ENCODE peak calls at places on chromosomes 1 and 21, in five cellular contexts. One of them, this sample, is unnamed.

GRCh38 chr1:21828075-21828474 is 16.0 kb downstream of the LDLRAD2 start:
- DNase-seq in dorsolateral prefrontal cortex: no peak
- DNase-seq in fibroblast of the conjunctiva: no peak
- DNase-seq in activated T-helper 1 cell treated with anti-CD3 and anti-CD28 coated beads, Interleukin-12 subunit alpha, Interleukin-12 subunit beta, Interleukin-2, Interleukin-4 antibody, amounts not matched to agents 30 ng/mL and 10 ng/mL and 1 ng/mL, durations not matched to agents 14 hours and 24 hours and 36 hours: no peak
- DNase-seq in upper lobe of right lung: no peak
- DNase-seq in this sample: no peak

GRCh38 chr1:77434972-77435371 is 153.2 kb downstream of the AK5 start:
- DNase-seq in dorsolateral prefrontal cortex: no peak
- DNase-seq in fibroblast of the conjunctiva: no peak
- DNase-seq in activated T-helper 1 cell treated with anti-CD3 and anti-CD28 coated beads, Interleukin-12 subunit alpha, Interleukin-12 subunit beta, Interleukin-2, Interleukin-4 antibody, amounts not matched to agents 30 ng/mL and 10 ng/mL and 1 ng/mL, durations not matched to agents 14 hours and 24 hours and 36 hours: no peak
- DNase-seq in upper lobe of right lung: no peak
- DNase-seq in this sample: no peak

GRCh38 chr1:65001238-65001792 is 35.0 kb upstream of the JAK1 start:
- DNase-seq in dorsolateral prefrontal cortex: no peak
- DNase-seq in fibroblast of the conjunctiva: no peak
- DNase-seq in activated T-helper 1 cell treated with anti-CD3 and anti-CD28 coated beads, Interleukin-12 subunit alpha, Interleukin-12 subunit beta, Interleukin-2, Interleukin-4 antibody, amounts not matched to agents 30 ng/mL and 10 ng/mL and 1 ng/mL, durations not matched to agents 14 hours and 24 hours and 36 hours: peak
- DNase-seq in upper lobe of right lung: peak
- DNase-seq in this sample: peak

GRCh38 chr1:220368352-220369265 is 96.4 kb upstream of the RAB3GAP2 start:
- DNase-seq in dorsolateral prefrontal cortex: no peak
- DNase-seq in fibroblast of the conjunctiva: no peak
- DNase-seq in activated T-helper 1 cell treated with anti-CD3 and anti-CD28 coated beads, Interleukin-12 subunit alpha, Interleukin-12 subunit beta, Interleukin-2, Interleukin-4 antibody, amounts not matched to agents 30 ng/mL and 10 ng/mL and 1 ng/mL, durations not matched to agents 14 hours and 24 hours and 36 hours: no peak
- DNase-seq in upper lobe of right lung: no peak
- DNase-seq in this sample: no peak

GRCh38 chr21:43884861-43885370 is 19.9 kb downstream of the AGPAT3 start:
- DNase-seq in dorsolateral prefrontal cortex: peak
- DNase-seq in fibroblast of the conjunctiva: no peak
- DNase-seq in activated T-helper 1 cell treated with anti-CD3 and anti-CD28 coated beads, Interleukin-12 subunit alpha, Interleukin-12 subunit beta, Interleukin-2, Interleukin-4 antibody, amounts not matched to agents 30 ng/mL and 10 ng/mL and 1 ng/mL, durations not matched to agents 14 hours and 24 hours and 36 hours: no peak
- DNase-seq in upper lobe of right lung: peak
- DNase-seq in this sample: no peak

GRCh38 chr1:153553096-153553495 is 4.0 kb upstream of the S100A3 start:
- DNase-seq in dorsolateral prefrontal cortex: no peak
- DNase-seq in fibroblast of the conjunctiva: no peak
- DNase-seq in activated T-helper 1 cell treated with anti-CD3 and anti-CD28 coated beads, Interleukin-12 subunit alpha, Interleukin-12 subunit beta, Interleukin-2, Interleukin-4 antibody, amounts not matched to agents 30 ng/mL and 10 ng/mL and 1 ng/mL, durations not matched to agents 14 hours and 24 hours and 36 hours: no peak
- DNase-seq in upper lobe of right lung: peak
- DNase-seq in this sample: no peak

GRCh38 chr1:4652631-4653327 is 1.6 kb upstream of the AJAP1 start:
- DNase-seq in dorsolateral prefrontal cortex: peak
- DNase-seq in fibroblast of the conjunctiva: no peak
- DNase-seq in activated T-helper 1 cell treated with anti-CD3 and anti-CD28 coated beads, Interleukin-12 subunit alpha, Interleukin-12 subunit beta, Interleukin-2, Interleukin-4 antibody, amounts not matched to agents 30 ng/mL and 10 ng/mL and 1 ng/mL, durations not matched to agents 14 hours and 24 hours and 36 hours: peak
- DNase-seq in upper lobe of right lung: peak
- DNase-seq in this sample: peak

GRCh38 chr1:13583964-13584791 is 546 bp downstream of the PDPN start:
- DNase-seq in dorsolateral prefrontal cortex: peak
- DNase-seq in fibroblast of the conjunctiva: no peak
- DNase-seq in activated T-helper 1 cell treated with anti-CD3 and anti-CD28 coated beads, Interleukin-12 subunit alpha, Interleukin-12 subunit beta, Interleukin-2, Interleukin-4 antibody, amounts not matched to agents 30 ng/mL and 10 ng/mL and 1 ng/mL, durations not matched to agents 14 hours and 24 hours and 36 hours: no peak
- DNase-seq in upper lobe of right lung: peak
- DNase-seq in this sample: no peak

GRCh38 chr1:181090653-181091126 is 2.2 kb downstream of the IER5 start:
- DNase-seq in dorsolateral prefrontal cortex: no peak
- DNase-seq in fibroblast of the conjunctiva: no peak
- DNase-seq in activated T-helper 1 cell treated with anti-CD3 and anti-CD28 coated beads, Interleukin-12 subunit alpha, Interleukin-12 subunit beta, Interleukin-2, Interleukin-4 antibody, amounts not matched to agents 30 ng/mL and 10 ng/mL and 1 ng/mL, durations not matched to agents 14 hours and 24 hours and 36 hours: peak
- DNase-seq in upper lobe of right lung: no peak
- DNase-seq in this sample: no peak

GRCh38 chr1:93219443-93219842 is 38.9 kb downstream of the CCDC18 start:
- DNase-seq in dorsolateral prefrontal cortex: no peak
- DNase-seq in fibroblast of the conjunctiva: no peak
- DNase-seq in activated T-helper 1 cell treated with anti-CD3 and anti-CD28 coated beads, Interleukin-12 subunit alpha, Interleukin-12 subunit beta, Interleukin-2, Interleukin-4 antibody, amounts not matched to agents 30 ng/mL and 10 ng/mL and 1 ng/mL, durations not matched to agents 14 hours and 24 hours and 36 hours: peak
- DNase-seq in upper lobe of right lung: no peak
- DNase-seq in this sample: no peak

GRCh38 chr1:27970401-27970800 is 10.6 kb downstream of the XKR8 start:
- DNase-seq in dorsolateral prefrontal cortex: no peak
- DNase-seq in fibroblast of the conjunctiva: peak
- DNase-seq in activated T-helper 1 cell treated with anti-CD3 and anti-CD28 coated beads, Interleukin-12 subunit alpha, Interleukin-12 subunit beta, Interleukin-2, Interleukin-4 antibody, amounts not matched to agents 30 ng/mL and 10 ng/mL and 1 ng/mL, durations not matched to agents 14 hours and 24 hours and 36 hours: no peak
- DNase-seq in upper lobe of right lung: no peak
- DNase-seq in this sample: no peak

GRCh38 chr1:48760889-48761288 is 15.8 kb downstream of the BEND5 start:
- DNase-seq in dorsolateral prefrontal cortex: no peak
- DNase-seq in fibroblast of the conjunctiva: no peak
- DNase-seq in activated T-helper 1 cell treated with anti-CD3 and anti-CD28 coated beads, Interleukin-12 subunit alpha, Interleukin-12 subunit beta, Interleukin-2, Interleukin-4 antibody, amounts not matched to agents 30 ng/mL and 10 ng/mL and 1 ng/mL, durations not matched to agents 14 hours and 24 hours and 36 hours: no peak
- DNase-seq in upper lobe of right lung: no peak
- DNase-seq in this sample: no peak

GRCh38 chr1:109365642-109366204 is 32.0 kb downstream of the SORT1 start:
- DNase-seq in dorsolateral prefrontal cortex: no peak
- DNase-seq in fibroblast of the conjunctiva: no peak
- DNase-seq in activated T-helper 1 cell treated with anti-CD3 and anti-CD28 coated beads, Interleukin-12 subunit alpha, Interleukin-12 subunit beta, Interleukin-2, Interleukin-4 antibody, amounts not matched to agents 30 ng/mL and 10 ng/mL and 1 ng/mL, durations not matched to agents 14 hours and 24 hours and 36 hours: no peak
- DNase-seq in upper lobe of right lung: no peak
- DNase-seq in this sample: no peak

GRCh38 chr1:53076165-53076564 is 14.2 kb downstream of the PODN start:
- DNase-seq in dorsolateral prefrontal cortex: peak
- DNase-seq in fibroblast of the conjunctiva: no peak
- DNase-seq in activated T-helper 1 cell treated with anti-CD3 and anti-CD28 coated beads, Interleukin-12 subunit alpha, Interleukin-12 subunit beta, Interleukin-2, Interleukin-4 antibody, amounts not matched to agents 30 ng/mL and 10 ng/mL and 1 ng/mL, durations not matched to agents 14 hours and 24 hours and 36 hours: no peak
- DNase-seq in upper lobe of right lung: peak
- DNase-seq in this sample: no peak

GRCh38 chr21:29208666-29209059 is 78.2 kb downstream of the MAP3K7CL start:
- DNase-seq in dorsolateral prefrontal cortex: no peak
- DNase-seq in fibroblast of the conjunctiva: no peak
- DNase-seq in activated T-helper 1 cell treated with anti-CD3 and anti-CD28 coated beads, Interleukin-12 subunit alpha, Interleukin-12 subunit beta, Interleukin-2, Interleukin-4 antibody, amounts not matched to agents 30 ng/mL and 10 ng/mL and 1 ng/mL, durations not matched to agents 14 hours and 24 hours and 36 hours: no peak
- DNase-seq in upper lobe of right lung: no peak
- DNase-seq in this sample: no peak

GRCh38 chr1:9705337-9706098 is 54.0 kb downstream of the PIK3CD start:
- DNase-seq in dorsolateral prefrontal cortex: no peak
- DNase-seq in fibroblast of the conjunctiva: no peak
- DNase-seq in activated T-helper 1 cell treated with anti-CD3 and anti-CD28 coated beads, Interleukin-12 subunit alpha, Interleukin-12 subunit beta, Interleukin-2, Interleukin-4 antibody, amounts not matched to agents 30 ng/mL and 10 ng/mL and 1 ng/mL, durations not matched to agents 14 hours and 24 hours and 36 hours: no peak
- DNase-seq in upper lobe of right lung: no peak
- DNase-seq in this sample: no peak

GRCh38 chr1:29527314-29528004 is 291.1 kb downstream of the PTPRU start:
- DNase-seq in dorsolateral prefrontal cortex: peak
- DNase-seq in fibroblast of the conjunctiva: no peak
- DNase-seq in activated T-helper 1 cell treated with anti-CD3 and anti-CD28 coated beads, Interleukin-12 subunit alpha, Interleukin-12 subunit beta, Interleukin-2, Interleukin-4 antibody, amounts not matched to agents 30 ng/mL and 10 ng/mL and 1 ng/mL, durations not matched to agents 14 hours and 24 hours and 36 hours: no peak
- DNase-seq in upper lobe of right lung: no peak
- DNase-seq in this sample: no peak

GRCh38 chr1:43452789-43453441 is 816 bp downstream of the HYI start:
- DNase-seq in dorsolateral prefrontal cortex: no peak
- DNase-seq in fibroblast of the conjunctiva: peak
- DNase-seq in activated T-helper 1 cell treated with anti-CD3 and anti-CD28 coated beads, Interleukin-12 subunit alpha, Interleukin-12 subunit beta, Interleukin-2, Interleukin-4 antibody, amounts not matched to agents 30 ng/mL and 10 ng/mL and 1 ng/mL, durations not matched to agents 14 hours and 24 hours and 36 hours: no peak
- DNase-seq in upper lobe of right lung: no peak
- DNase-seq in this sample: no peak

GRCh38 chr1:234585333-234586055 is 24.5 kb downstream of the IRF2BP2 start:
- DNase-seq in dorsolateral prefrontal cortex: no peak
- DNase-seq in fibroblast of the conjunctiva: no peak
- DNase-seq in activated T-helper 1 cell treated with anti-CD3 and anti-CD28 coated beads, Interleukin-12 subunit alpha, Interleukin-12 subunit beta, Interleukin-2, Interleukin-4 antibody, amounts not matched to agents 30 ng/mL and 10 ng/mL and 1 ng/mL, durations not matched to agents 14 hours and 24 hours and 36 hours: no peak
- DNase-seq in upper lobe of right lung: no peak
- DNase-seq in this sample: no peak

GRCh38 chr1:37862330-37862729 is 2.9 kb upstream of the MTF1 start:
- DNase-seq in dorsolateral prefrontal cortex: no peak
- DNase-seq in fibroblast of the conjunctiva: no peak
- DNase-seq in activated T-helper 1 cell treated with anti-CD3 and anti-CD28 coated beads, Interleukin-12 subunit alpha, Interleukin-12 subunit beta, Interleukin-2, Interleukin-4 antibody, amounts not matched to agents 30 ng/mL and 10 ng/mL and 1 ng/mL, durations not matched to agents 14 hours and 24 hours and 36 hours: no peak
- DNase-seq in upper lobe of right lung: no peak
- DNase-seq in this sample: no peak

GRCh38 chr21:31447477-31447876 is 103.4 kb upstream of the TIAM1 start:
- DNase-seq in dorsolateral prefrontal cortex: no peak
- DNase-seq in fibroblast of the conjunctiva: no peak
- DNase-seq in activated T-helper 1 cell treated with anti-CD3 and anti-CD28 coated beads, Interleukin-12 subunit alpha, Interleukin-12 subunit beta, Interleukin-2, Interleukin-4 antibody, amounts not matched to agents 30 ng/mL and 10 ng/mL and 1 ng/mL, durations not matched to agents 14 hours and 24 hours and 36 hours: no peak
- DNase-seq in upper lobe of right lung: no peak
- DNase-seq in this sample: no peak

GRCh38 chr1:50930193-50930592 is 29.9 kb downstream of the FAF1 start:
- DNase-seq in dorsolateral prefrontal cortex: no peak
- DNase-seq in fibroblast of the conjunctiva: no peak
- DNase-seq in activated T-helper 1 cell treated with anti-CD3 and anti-CD28 coated beads, Interleukin-12 subunit alpha, Interleukin-12 subunit beta, Interleukin-2, Interleukin-4 antibody, amounts not matched to agents 30 ng/mL and 10 ng/mL and 1 ng/mL, durations not matched to agents 14 hours and 24 hours and 36 hours: no peak
- DNase-seq in upper lobe of right lung: no peak
- DNase-seq in this sample: no peak

GRCh38 chr1:164576311-164577271 is 17.6 kb downstream of the PBX1 start:
- DNase-seq in dorsolateral prefrontal cortex: peak
- DNase-seq in fibroblast of the conjunctiva: peak
- DNase-seq in activated T-helper 1 cell treated with anti-CD3 and anti-CD28 coated beads, Interleukin-12 subunit alpha, Interleukin-12 subunit beta, Interleukin-2, Interleukin-4 antibody, amounts not matched to agents 30 ng/mL and 10 ng/mL and 1 ng/mL, durations not matched to agents 14 hours and 24 hours and 36 hours: no peak
- DNase-seq in upper lobe of right lung: no peak
- DNase-seq in this sample: no peak

This sample was measured in nucleus accumbens.